ENCODE peak calls at places on chromosomes 5 and 9, in ten cellular contexts. X is brain microvascular endothelial cell; W is adrenal gland; Y is neural progenitor cell; F is SJSA1; C is SK-N-SH; Q is transverse colon; M is CD4-positive, CD25-positive, alpha-beta regulatory T cell; E is BE2C; K is upper lobe of right lung. V is an unnamed sample. For H3K36me3, the result is how much of the 10 kb centered on the place peaks cover.

GRCh38 chr9:133133680-133134418 is 12.8 kb upstream of the RALGDS start:
- DNase-seq in X (peak), W (peak), Y (peak), F (peak), C (peak), Q (peak), M (peak), E (peak), K (peak), V (no peak)

GRCh38 chr5:137320056-137321045 is 178.8 kb downstream of the SPOCK1 start:
- DNase-seq in X (peak), W (peak), Y (peak), F (peak), C (peak), Q (no peak), M (no peak), E (peak), K (no peak), V (peak)

GRCh38 chr5:100772548-100772947 is 130.5 kb downstream of the ST8SIA4 start:
- DNase-seq in X (no peak), W (no peak), Y (peak), F (no peak), C (no peak), Q (no peak), M (no peak), E (no peak), K (no peak), V (peak)

GRCh38 chr5:173591300-173591622 is 25.2 kb downstream of the BOD1 start:
- DNase-seq in X (no peak), W (no peak), Y (no peak), F (no peak), C (peak), Q (no peak), M (no peak), E (peak), K (no peak), V (peak)

GRCh38 chr9:126226991-126227937 is 99.4 kb upstream of the MVB12B start:
- DNase-seq in X (no peak), W (no peak), Y (no peak), F (peak), C (no peak), Q (no peak), M (no peak), E (no peak), K (no peak), V (no peak)

GRCh38 chr9:115042781-115043509 is 75.0 kb downstream of the TNC start:
- DNase-seq in X (no peak), W (no peak), Y (no peak), F (no peak), C (no peak), Q (no peak), M (no peak), E (no peak), K (no peak), V (no peak)

GRCh38 chr5:2921651-2922050 is 170.2 kb upstream of the IRX2 start:
- DNase-seq in X (no peak), W (no peak), Y (no peak), F (no peak), C (no peak), Q (no peak), M (no peak), E (no peak), K (no peak), V (no peak)

GRCh38 chr5:16550316-16550952 is 66.4 kb downstream of the RETREG1 start:
- DNase-seq in X (no peak), W (no peak), Y (peak), F (peak), C (peak), Q (peak), M (no peak), E (peak), K (no peak), V (peak)

GRCh38 chr5:73447234-73448071 is 1.1 kb downstream of the FOXD1 start:
- DNase-seq in X (peak), W (peak), Y (peak), F (peak), C (peak), Q (peak), M (peak), E (peak), K (peak), V (peak)

GRCh38 chr5:132476853-132477729 is 13.5 kb downstream of the IRF1 start:
- DNase-seq in X (no peak), W (no peak), Y (no peak), F (no peak), C (no peak), Q (peak), M (no peak), E (no peak), K (peak), V (no peak)

GRCh38 chr5:60842859-60843692 is 993 bp downstream of the ELOVL7 start:
- DNase-seq in X (no peak), W (peak), Y (peak), F (no peak), C (peak), Q (peak), M (no peak), E (no peak), K (no peak), V (no peak)

GRCh38 chr5:131209506-131210191 is 38.9 kb downstream of the LYRM7 start:
- DNase-seq in X (no peak), W (no peak), Y (peak), F (no peak), C (no peak), Q (no peak), M (peak), E (no peak), K (no peak), V (peak)

GRCh38 chr5:53917095-53917494 is 356.7 kb downstream of the NDUFS4 start:
- DNase-seq in X (peak), W (no peak), Y (no peak), F (no peak), C (no peak), Q (no peak), M (no peak), E (no peak), K (no peak), V (no peak)

GRCh38 chr5:140785905-140786686 is at the start of gene PCDHA1:
- DNase-seq in X (no peak), W (no peak), Y (no peak), F (no peak), C (peak), Q (no peak), M (no peak), E (peak), K (no peak), V (no peak)

GRCh38 chr5:117681855-117682254 is 1107.2 kb upstream of the SEMA6A start:
- DNase-seq in X (no peak), W (no peak), Y (no peak), F (no peak), C (peak), Q (no peak), M (no peak), E (no peak), K (no peak), V (no peak)

GRCh38 chr9:20562051-20562450 is 60.2 kb downstream of the MLLT3 start:
- DNase-seq in X (no peak), W (no peak), Y (no peak), F (no peak), C (no peak), Q (no peak), M (no peak), E (no peak), K (no peak), V (no peak)

GRCh38 chr9:16516887-16517286 is 353.6 kb downstream of the BNC2 start:
- DNase-seq in X (no peak), W (no peak), Y (no peak), F (no peak), C (no peak), Q (no peak), M (no peak), E (no peak), K (no peak), V (no peak)

GRCh38 chr5:63820557-63820956 is 141.7 kb downstream of the HTR1A start:
- DNase-seq in X (no peak), W (no peak), Y (no peak), F (no peak), C (no peak), Q (no peak), M (no peak), E (no peak), K (no peak), V (no peak)

GRCh38 chr9:123473226-123473625 is 117.2 kb downstream of the CRB2 start:
- DNase-seq in X (no peak), W (peak), Y (peak), F (no peak), C (peak), Q (no peak), M (no peak), E (peak), K (no peak), V (no peak)

GRCh38 chr9:14198544-14199510 is 115.1 kb downstream of the NFIB start:
- DNase-seq in X (peak), W (peak), Y (peak), F (no peak), C (peak), Q (peak), M (no peak), E (peak), K (no peak), V (peak)

GRCh38 chr5:31811210-31811609 is 172.3 kb downstream of the PDZD2 start:
- DNase-seq in X (peak), W (peak), Y (no peak), F (no peak), C (no peak), Q (no peak), M (no peak), E (no peak), K (no peak), V (no peak)

GRCh38 chr5:73417307-73418035 is 31.1 kb downstream of the FOXD1 start:
- DNase-seq in X (peak), W (no peak), Y (no peak), F (peak), C (no peak), Q (no peak), M (no peak), E (no peak), K (no peak), V (no peak)

GRCh38 chr5:173452098-173452497 is 123.9 kb upstream of the STC2 start:
- DNase-seq in X (peak), W (peak), Y (no peak), F (peak), C (no peak), Q (no peak), M (no peak), E (no peak), K (no peak), V (no peak)

GRCh38 chr5:39541920-39542319 is 117.1 kb upstream of the DAB2 start:
- DNase-seq in X (no peak), W (no peak), Y (no peak), F (no peak), C (no peak), Q (no peak), M (no peak), E (no peak), K (no peak), V (no peak)

GRCh38 chr5:172758077-172758835 is 12.7 kb downstream of the DUSP1 start:
- DNase-seq in X (peak), W (peak), Y (peak), F (peak), C (no peak), Q (no peak), M (no peak), E (no peak), K (peak), V (no peak)

GRCh38 chr5:77281969-77282336 is 71.5 kb downstream of the PDE8B start:
- DNase-seq in X (no peak), W (no peak), Y (no peak), F (no peak), C (no peak), Q (no peak), M (no peak), E (no peak), K (no peak), V (no peak)

GRCh38 chr5:555058-555623 is 30.9 kb upstream of the SLC9A3 start:
- DNase-seq in X (no peak), W (no peak), Y (no peak), F (peak), C (no peak), Q (peak), M (peak), E (peak), K (no peak), V (peak)

GRCh38 chr5:132428147-132428482 is 58.6 kb downstream of the SLC22A5 start:
- DNase-seq in X (no peak), W (no peak), Y (no peak), F (no peak), C (no peak), Q (no peak), M (no peak), E (no peak), K (no peak), V (no peak)

GRCh38 chr5:55159763-55160492 is at the start of gene GPX8:
- DNase-seq in X (peak), W (peak), Y (peak), F (peak), C (peak), Q (no peak), M (no peak), E (no peak), K (no peak), V (peak)

GRCh38 chr9:89364664-89365531 is 46.6 kb downstream of the SECISBP2 start:
- DNase-seq in X (no peak), W (no peak), Y (no peak), F (no peak), C (no peak), Q (no peak), M (no peak), E (no peak), K (peak), V (peak)

GRCh38 chr9:77647659-77648457 is at the start of gene GNA14:
- DNase-seq in X (no peak), W (no peak), Y (peak), F (no peak), C (no peak), Q (peak), M (no peak), E (no peak), K (no peak), V (peak)

GRCh38 chr9:93826905-93827544 is 128.1 kb downstream of the BARX1 start:
- DNase-seq in X (no peak), W (no peak), Y (no peak), F (peak), C (peak), Q (no peak), M (no peak), E (no peak), K (no peak), V (peak)

GRCh38 chr9:116442528-116442927 is 244.6 kb upstream of the TRIM32 start:
- DNase-seq in X (no peak), W (no peak), Y (no peak), F (no peak), C (no peak), Q (no peak), M (no peak), E (no peak), K (no peak), V (no peak)
- H3K36me3 ChIP-seq in X (under half), W (under half), Y (under half), F (under half), C (under half), Q (under half), M (under half), E (under half), K (under half), V (under half)

GRCh38 chr9:134769084-134769455 is 111.5 kb upstream of the FCN2 start:
- DNase-seq in X (no peak), W (no peak), Y (no peak), F (no peak), C (peak), Q (no peak), M (no peak), E (no peak), K (no peak), V (no peak)
- H3K36me3 ChIP-seq in X (half or more), W (under half), Y (under half), F (half or more), C (half or more), Q (under half), M (under half), E (under half), K (under half), V (under half)

GRCh38 chr9:127809562-127810377 is 7.1 kb downstream of the FPGS start:
- DNase-seq in X (no peak), W (no peak), Y (peak), F (no peak), C (peak), Q (peak), M (no peak), E (peak), K (peak), V (no peak)
- H3K36me3 ChIP-seq in X (half or more), W (under half), Y (under half), F (half or more), C (under half), Q (under half), M (half or more), E (under half), K (half or more), V (half or more)

GRCh38 chr5:120151181-120151580 is 312.9 kb upstream of the PRR16 start:
- DNase-seq in X (no peak), W (no peak), Y (no peak), F (no peak), C (no peak), Q (no peak), M (no peak), E (no peak), K (no peak), V (no peak)

GRCh38 chr5:120150770-120151169 is 313.3 kb upstream of the PRR16 start:
- DNase-seq in X (no peak), W (no peak), Y (no peak), F (no peak), C (peak), Q (no peak), M (no peak), E (no peak), K (no peak), V (no peak)

GRCh38 chr5:120155873-120156272 is 308.2 kb upstream of the PRR16 start:
- DNase-seq in X (no peak), W (no peak), Y (no peak), F (no peak), C (no peak), Q (no peak), M (no peak), E (no peak), K (no peak), V (no peak)

GRCh38 chr5:120152472-120152871 is 311.6 kb upstream of the PRR16 start:
- DNase-seq in X (peak), W (no peak), Y (no peak), F (peak), C (no peak), Q (no peak), M (no peak), E (no peak), K (no peak), V (no peak)

DNA sequence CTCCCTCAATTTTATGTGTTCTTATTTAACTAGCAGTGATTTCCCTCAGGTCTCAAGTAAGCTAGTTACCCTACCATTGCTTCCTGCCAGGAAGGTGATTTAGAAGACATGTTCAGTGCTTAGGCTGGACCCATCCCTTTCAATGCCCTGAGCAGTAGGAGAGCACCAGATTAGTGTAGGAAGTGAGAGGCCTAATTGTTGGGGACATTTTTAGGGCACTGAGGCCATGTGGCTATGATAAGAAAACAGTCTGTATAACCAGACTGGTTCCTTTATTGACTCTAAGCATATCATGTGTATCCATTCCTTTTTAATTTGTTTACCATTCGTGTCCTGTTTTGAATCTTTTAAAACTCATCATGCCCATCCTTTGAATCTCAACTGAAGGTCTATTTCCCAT is 312.3 kb upstream of the PRR16 start:
- DNase-seq in X (no peak), W (no peak), Y (no peak), F (no peak), C (peak), Q (no peak), M (no peak), E (no peak), K (no peak), V (no peak)
- H3K36me3 ChIP-seq in X (under half), W (under half), Y (under half), F (under half), C (under half), Q (under half), M (under half), E (under half), K (under half), V (under half)

DNA sequence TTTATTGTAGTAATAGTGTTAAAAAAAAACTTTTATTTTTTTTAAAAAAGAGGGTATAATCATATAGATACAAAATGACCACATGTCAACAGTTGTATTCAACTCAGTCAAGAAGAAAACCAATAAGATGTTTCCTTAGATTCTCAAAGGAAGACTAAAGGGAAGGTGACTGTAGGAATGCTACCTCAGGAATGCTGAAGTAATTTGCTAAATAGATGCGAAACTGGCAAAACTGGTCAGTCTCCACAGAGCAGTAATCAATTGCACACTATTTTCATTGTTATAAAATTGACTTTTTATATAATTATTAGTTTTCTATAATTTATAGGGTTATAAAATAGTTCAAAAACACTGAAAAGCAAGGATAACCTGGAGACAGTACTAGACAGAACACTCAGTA is 204.8 kb downstream of the GABRG2 start:
- DNase-seq in X (no peak), W (no peak), Y (no peak), F (no peak), C (no peak), Q (no peak), M (no peak), E (no peak), K (no peak), V (no peak)
- H3K36me3 ChIP-seq in X (under half), W (under half), Y (under half), F (under half), C (under half), Q (under half), M (under half), E (under half), K (under half), V (under half)

GRCh38 chr5:37043693-37044092 is 167.1 kb downstream of the NIPBL start:
- DNase-seq in X (no peak), W (no peak), Y (no peak), F (no peak), C (no peak), Q (no peak), M (no peak), E (no peak), K (no peak), V (no peak)

GRCh38 chr5:37044120-37044519 is 167.6 kb downstream of the NIPBL start:
- DNase-seq in X (no peak), W (no peak), Y (no peak), F (no peak), C (no peak), Q (no peak), M (no peak), E (no peak), K (no peak), V (no peak)

GRCh38 chr5:37037840-37038239 is 161.3 kb downstream of the NIPBL start:
- DNase-seq in X (no peak), W (no peak), Y (no peak), F (no peak), C (no peak), Q (no peak), M (no peak), E (no peak), K (no peak), V (no peak)

GRCh38 chr5:37034955-37035354 is 158.4 kb downstream of the NIPBL start:
- DNase-seq in X (no peak), W (no peak), Y (no peak), F (no peak), C (no peak), Q (no peak), M (no peak), E (no peak), K (no peak), V (no peak)

DNA sequence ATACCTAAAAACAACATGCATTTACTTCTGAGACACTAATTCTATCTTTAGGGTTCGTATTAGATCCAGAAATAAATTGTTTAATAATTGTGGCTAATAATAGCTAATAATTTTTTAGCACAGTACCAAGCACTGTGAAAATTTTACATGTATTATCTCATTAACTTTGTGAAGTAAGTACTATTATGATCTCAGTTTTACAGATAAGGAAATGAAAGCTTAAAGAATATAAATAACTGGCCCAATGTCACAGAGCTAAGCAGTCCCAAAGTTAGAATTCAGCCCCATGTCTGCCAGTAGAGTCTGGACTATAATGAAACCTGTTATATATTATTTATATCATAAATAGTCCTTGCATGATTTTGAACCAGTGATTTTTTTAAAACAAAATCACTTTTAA is 163.3 kb downstream of the NIPBL start:
- DNase-seq in X (no peak), W (no peak), Y (no peak), F (no peak), C (no peak), Q (no peak), M (no peak), E (no peak), K (no peak), V (no peak)
- H3K36me3 ChIP-seq in X (under half), W (under half), Y (under half), F (under half), C (under half), Q (under half), M (under half), E (under half), K (half or more), V (under half)

GRCh38 chr5:98785244-98785643 is 11.8 kb downstream of the RGMB start:
- DNase-seq in X (no peak), W (no peak), Y (no peak), F (no peak), C (no peak), Q (no peak), M (no peak), E (no peak), K (no peak), V (no peak)
- H3K36me3 ChIP-seq in X (half or more), W (under half), Y (under half), F (half or more), C (half or more), Q (under half), M (under half), E (half or more), K (under half), V (under half)

DNA sequence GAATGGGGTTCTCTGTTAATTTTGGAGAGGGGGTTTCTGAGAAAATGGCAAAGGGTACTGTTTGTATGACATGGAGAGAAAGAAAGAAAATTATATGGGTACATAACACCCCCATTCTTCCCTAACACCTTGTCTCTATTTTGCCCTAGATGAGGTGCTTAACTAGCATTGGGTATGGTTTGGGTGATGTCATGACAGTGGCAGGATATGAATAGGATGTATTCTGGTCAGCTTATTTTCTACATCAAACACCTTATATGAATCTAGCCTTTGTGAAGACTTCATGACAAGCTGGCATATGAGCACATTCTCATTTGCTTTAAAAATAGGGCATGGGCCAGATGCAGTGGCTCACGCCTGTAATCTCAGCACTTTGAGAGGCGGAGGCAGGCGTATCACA is 58.6 kb downstream of the LNPEP start:
- DNase-seq in X (no peak), W (no peak), Y (no peak), F (no peak), C (no peak), Q (no peak), M (no peak), E (no peak), K (no peak), V (no peak)
- H3K36me3 ChIP-seq in X (under half), W (under half), Y (under half), F (under half), C (under half), Q (under half), M (half or more), E (under half), K (under half), V (under half)

V was measured in WERI-Rb-1.